ENCODE peak calls at places on chromosomes 12 and 14, in five cellular contexts. Z is CD8-positive, alpha-beta memory T cell; T is psoas muscle; U is endodermal cell; E is upper lobe of right lung. G is an unnamed sample. For H3K9me3, the result is how much of the 10 kb centered on the place peaks cover.

GRCh38 chr12:61531195-61531594 is 729.0 kb upstream of the USP15 start:
- DNase-seq in E (no peak), U (no peak), T (no peak), Z (no peak), G (no peak)

GRCh38 chr12:16148938-16149337 is 128.5 kb downstream of the SLC15A5 start:
- DNase-seq in T (no peak), E (no peak), Z (no peak), U (no peak), G (no peak)

GRCh38 chr14:96060161-96060933 is 21.2 kb downstream of the C14orf132 start:
- DNase-seq in U (peak), E (no peak), T (no peak), Z (no peak), G (peak)

GRCh38 chr14:105690671-105691070 is 164.3 kb downstream of the TMEM121 start:
- DNase-seq in T (no peak), U (peak), Z (no peak), E (no peak), G (no peak)

GRCh38 chr12:107632246-107632645 is 53.4 kb upstream of the PWP1 start:
- DNase-seq in U (no peak), Z (no peak), E (no peak), T (no peak), G (no peak)

GRCh38 chr14:89164168-89165074 is 252.6 kb downstream of the FOXN3 start:
- DNase-seq in E (no peak), T (no peak), U (no peak), Z (no peak), G (no peak)

GRCh38 chr14:92122761-92123160 is 992 bp downstream of the CPSF2 start:
- DNase-seq in E (no peak), T (no peak), Z (no peak), U (no peak), G (no peak)

GRCh38 chr12:119749666-119750065 is 81.7 kb downstream of the PRKAB1 start:
- DNase-seq in T (no peak), U (no peak), Z (no peak), E (no peak), G (no peak)

GRCh38 chr12:131853832-131854797 is 25.9 kb downstream of the MMP17 start:
- DNase-seq in E (no peak), T (peak), Z (no peak), U (peak), G (no peak)

GRCh38 chr12:5184159-5184558 is 140.5 kb downstream of the KCNA5 start:
- DNase-seq in U (no peak), Z (no peak), E (no peak), T (no peak), G (no peak)

GRCh38 chr12:27285395-27285794 is 41.3 kb downstream of the STK38L start:
- DNase-seq in E (no peak), Z (no peak), U (no peak), T (no peak), G (no peak)

GRCh38 chr14:69346710-69347109 is 51.4 kb downstream of the ERH start:
- DNase-seq in E (no peak), T (no peak), U (peak), Z (no peak), G (no peak)

GRCh38 chr12:111439657-111440151 is 34.0 kb downstream of the SH2B3 start:
- DNase-seq in E (peak), U (peak), Z (no peak), T (no peak), G (no peak)

GRCh38 chr12:31961137-31961536 is 1.9 kb downstream of the RESF1 start:
- DNase-seq in Z (peak), U (peak), T (no peak), E (no peak), G (no peak)
- H3K9me3 ChIP-seq in Z (under half), U (under half), T (under half), E (under half), G (under half)

GRCh38 chr14:102215071-102215470 is 75.4 kb downstream of the WDR20 start:
- DNase-seq in T (peak), Z (no peak), E (peak), U (no peak), G (no peak)
- H3K27ac ChIP-seq in T (peak), Z (no peak), E (no peak), U (peak), G (no peak)

GRCh38 chr14:52266782-52267181 is 716 bp upstream of the PTGDR start:
- DNase-seq in T (no peak), E (no peak), U (no peak), Z (no peak), G (no peak)
- H3K9me3 ChIP-seq in T (under half), E (under half), U (under half), Z (under half), G (under half)

GRCh38 chr12:52975204-52975603 is 26.3 kb downstream of the KRT18 start:
- DNase-seq in T (no peak), U (no peak), E (no peak), Z (no peak), G (no peak)
- H3K27ac ChIP-seq in T (no peak), U (no peak), E (no peak), Z (no peak), G (peak)

GRCh38 chr12:109557809-109558208 is 15.5 kb downstream of the MMAB start:
- DNase-seq in E (no peak), U (no peak), Z (no peak), T (no peak), G (no peak)
- H3K9me3 ChIP-seq in E (under half), U (under half), Z (under half), T (under half), G (under half)

DNA sequence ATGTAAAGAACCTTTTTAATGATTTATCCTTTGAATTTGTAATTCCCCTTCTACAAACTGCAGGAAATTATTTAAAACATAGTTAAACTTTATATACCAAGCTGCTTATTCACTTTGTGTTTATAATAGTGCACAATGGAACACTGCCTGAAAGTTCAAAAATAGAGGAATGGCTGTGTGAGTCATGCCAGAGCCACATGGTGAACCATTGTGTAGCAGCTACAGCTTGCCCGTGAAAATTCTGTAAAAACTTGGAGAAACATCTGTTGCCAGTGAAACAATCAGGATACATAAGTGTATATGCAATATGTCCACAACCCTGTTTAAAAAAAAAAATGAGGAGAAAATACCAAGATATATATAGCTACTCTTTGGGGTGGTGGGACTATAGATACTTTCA is 59.5 kb downstream of the VEZT start:
- DNase-seq in Z (no peak), T (no peak), U (no peak), E (no peak), G (no peak)
- H3K27ac ChIP-seq in Z (no peak), T (no peak), U (no peak), E (no peak), G (no peak)

GRCh38 chr12:47610847-47611246 is 95.0 kb downstream of the RPAP3 start:
- DNase-seq in T (no peak), U (no peak), E (no peak), Z (no peak), G (no peak)
- H3K9me3 ChIP-seq in T (under half), U (half or more), E (under half), Z (under half), G (under half)

GRCh38 chr12:57181561-57182155 is 34.2 kb upstream of the LRP1-AS start:
- DNase-seq in E (no peak), T (no peak), Z (no peak), U (no peak), G (no peak)
- H3K27ac ChIP-seq in E (no peak), T (no peak), Z (no peak), U (no peak), G (no peak)

GRCh38 chr12:34203866-34204620 is 181.7 kb downstream of the ALG10 start:
- DNase-seq in U (no peak), E (no peak), Z (no peak), T (no peak), G (no peak)
- H3K9me3 ChIP-seq in U (under half), E (under half), Z (under half), T (under half), G (under half)

DNA sequence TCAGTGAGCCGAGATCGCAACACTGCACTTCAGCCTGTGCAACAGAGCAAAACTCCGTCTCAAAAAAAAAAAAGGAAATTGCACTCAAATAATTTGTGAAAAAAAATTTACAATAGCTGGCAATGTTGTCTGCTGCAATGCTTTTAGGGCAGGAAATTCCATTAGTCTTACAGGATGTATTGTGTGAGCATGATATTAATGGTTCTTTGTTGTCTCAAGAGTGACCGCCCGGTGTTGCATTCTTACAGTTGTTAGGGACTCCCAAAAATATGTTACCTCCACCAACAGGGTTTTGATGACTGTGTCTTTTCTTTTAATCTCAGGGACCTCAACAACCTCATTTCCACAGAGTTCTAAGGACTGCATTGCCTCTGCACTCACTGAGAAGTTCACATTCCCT is 44.8 kb downstream of the PZP start:
- DNase-seq in U (no peak), Z (no peak), E (no peak), T (no peak), G (no peak)
- H3K27ac ChIP-seq in U (peak), Z (no peak), E (peak), T (no peak), G (no peak)